ENCODE peak calls at places on chromosomes 12 and 14, in nine cellular contexts. One of them, this sample, is unnamed.
A peak's percentile ranks its signal among the peaks of the same experiment; 100 is the strongest.

GRCh38 chr14:81826080-81826479 is 292.4 kb upstream of the SEL1L start:
- DNase-seq in H54: no peak
- DNase-seq in lower leg skin: no peak
- DNase-seq in GM12878: no peak
- DNase-seq in body of pancreas: no peak
- DNase-seq in GM12892: no peak
- DNase-seq in H1: no peak
- DNase-seq in heart left ventricle: no peak
- DNase-seq in HepG2: no peak
- DNase-seq in this sample: no peak

GRCh38 chr12:132558861-132559623 is 51.3 kb downstream of the LRCOL1 start:
- DNase-seq in H54: no peak
- DNase-seq in lower leg skin: no peak
- DNase-seq in GM12878: no peak
- DNase-seq in body of pancreas: no peak
- DNase-seq in GM12892: no peak
- DNase-seq in H1: no peak
- DNase-seq in heart left ventricle: no peak
- DNase-seq in HepG2: no peak
- DNase-seq in this sample: peak; percentile 87

GRCh38 chr14:90382491-90383125 is 14.2 kb upstream of the CALM1 start:
- DNase-seq in H54: peak; percentile 56
- DNase-seq in lower leg skin: peak; percentile 76
- DNase-seq in GM12878: no peak
- DNase-seq in body of pancreas: peak; percentile 78
- DNase-seq in GM12892: no peak
- DNase-seq in H1: no peak
- DNase-seq in heart left ventricle: peak; percentile 75
- DNase-seq in HepG2: peak; percentile 52
- DNase-seq in this sample: peak; percentile 87

GRCh38 chr12:37666069-37666781 is 650.3 kb upstream of the ALG10B start:
- DNase-seq in H54: no peak
- DNase-seq in lower leg skin: no peak
- DNase-seq in GM12878: no peak
- DNase-seq in body of pancreas: no peak
- DNase-seq in GM12892: no peak
- DNase-seq in H1: no peak
- DNase-seq in heart left ventricle: no peak
- DNase-seq in HepG2: no peak
- DNase-seq in this sample: peak; percentile 25

GRCh38 chr14:75422169-75422568 is 5.7 kb upstream of the JDP2 start:
- DNase-seq in H54: peak; percentile 50
- DNase-seq in lower leg skin: no peak
- DNase-seq in GM12878: no peak
- DNase-seq in body of pancreas: no peak
- DNase-seq in GM12892: no peak
- DNase-seq in H1: no peak
- DNase-seq in heart left ventricle: no peak
- DNase-seq in HepG2: peak; percentile 21
- DNase-seq in this sample: no peak

GRCh38 chr12:57543666-57544065 is 3.3 kb downstream of the DCTN2 start:
- DNase-seq in H54: no peak
- DNase-seq in lower leg skin: no peak
- DNase-seq in GM12878: no peak
- DNase-seq in body of pancreas: no peak
- DNase-seq in GM12892: no peak
- DNase-seq in H1: no peak
- DNase-seq in heart left ventricle: no peak
- DNase-seq in HepG2: no peak
- DNase-seq in this sample: no peak

GRCh38 chr12:50302686-50303085 is 19.4 kb upstream of the LIMA1 start:
- DNase-seq in H54: peak; percentile 47
- DNase-seq in lower leg skin: peak; percentile 11
- DNase-seq in GM12878: no peak
- DNase-seq in body of pancreas: no peak
- DNase-seq in GM12892: no peak
- DNase-seq in H1: no peak
- DNase-seq in heart left ventricle: no peak
- DNase-seq in HepG2: no peak
- DNase-seq in this sample: no peak

GRCh38 chr12:91926810-91927209 is 218.8 kb downstream of the BTG1 start:
- DNase-seq in H54: no peak
- DNase-seq in lower leg skin: no peak
- DNase-seq in GM12878: no peak
- DNase-seq in body of pancreas: peak; percentile 38
- DNase-seq in GM12892: no peak
- DNase-seq in H1: no peak
- DNase-seq in heart left ventricle: no peak
- DNase-seq in HepG2: peak; percentile 23
- DNase-seq in this sample: no peak

GRCh38 chr12:122203301-122203967 is at the start of gene B3GNT4:
- DNase-seq in H54: peak; percentile 56
- DNase-seq in lower leg skin: peak; percentile 52
- DNase-seq in GM12878: no peak
- DNase-seq in body of pancreas: peak; percentile 73
- DNase-seq in GM12892: no peak
- DNase-seq in H1: no peak
- DNase-seq in heart left ventricle: peak; percentile 48
- DNase-seq in HepG2: no peak
- DNase-seq in this sample: peak; percentile 86

GRCh38 chr14:78950654-78951053 is 780.5 kb downstream of the NRXN3 start:
- DNase-seq in H54: no peak
- DNase-seq in lower leg skin: no peak
- DNase-seq in GM12878: no peak
- DNase-seq in body of pancreas: no peak
- DNase-seq in GM12892: no peak
- DNase-seq in H1: no peak
- DNase-seq in heart left ventricle: no peak
- DNase-seq in HepG2: no peak
- DNase-seq in this sample: no peak
- TF ChIP-seq POLR2A in H54: no peak
- TF ChIP-seq POLR2A in lower leg skin: no peak
- TF ChIP-seq POLR2A in GM12878: no peak
- TF ChIP-seq POLR2A in body of pancreas: no peak
- TF ChIP-seq POLR2A in GM12892: no peak
- TF ChIP-seq POLR2A in H1: no peak
- TF ChIP-seq POLR2A in heart left ventricle: no peak
- TF ChIP-seq POLR2A in HepG2: no peak
- TF ChIP-seq POLR2A in this sample: no peak

GRCh38 chr12:120583478-120584030 is 2.4 kb upstream of the POP5 start:
- DNase-seq in H54: peak; percentile 68
- DNase-seq in lower leg skin: peak; percentile 51
- DNase-seq in GM12878: no peak
- DNase-seq in body of pancreas: peak; percentile 64
- DNase-seq in GM12892: peak; percentile 53
- DNase-seq in H1: peak; percentile 38
- DNase-seq in heart left ventricle: peak; percentile 77
- DNase-seq in HepG2: peak; percentile 54
- DNase-seq in this sample: peak; percentile 94

GRCh38 chr12:120584343-120585149 is 3.3 kb upstream of the POP5 start:
- DNase-seq in H54: no peak
- DNase-seq in lower leg skin: no peak
- DNase-seq in GM12878: no peak
- DNase-seq in body of pancreas: peak; percentile 30
- DNase-seq in GM12892: peak; percentile 41
- DNase-seq in H1: no peak
- DNase-seq in heart left ventricle: peak; percentile 61
- DNase-seq in HepG2: no peak
- DNase-seq in this sample: peak; percentile 86

GRCh38 chr12:120579179-120579578 is 2.0 kb downstream of the POP5 start:
- DNase-seq in H54: no peak
- DNase-seq in lower leg skin: no peak
- DNase-seq in GM12878: no peak
- DNase-seq in body of pancreas: no peak
- DNase-seq in GM12892: no peak
- DNase-seq in H1: no peak
- DNase-seq in heart left ventricle: no peak
- DNase-seq in HepG2: no peak
- DNase-seq in this sample: peak; percentile 6

GRCh38 chr12:120581998-120582397 is 796 bp upstream of the POP5 start:
- DNase-seq in H54: no peak
- DNase-seq in lower leg skin: no peak
- DNase-seq in GM12878: no peak
- DNase-seq in body of pancreas: no peak
- DNase-seq in GM12892: no peak
- DNase-seq in H1: no peak
- DNase-seq in heart left ventricle: no peak
- DNase-seq in HepG2: no peak
- DNase-seq in this sample: no peak

DNA sequence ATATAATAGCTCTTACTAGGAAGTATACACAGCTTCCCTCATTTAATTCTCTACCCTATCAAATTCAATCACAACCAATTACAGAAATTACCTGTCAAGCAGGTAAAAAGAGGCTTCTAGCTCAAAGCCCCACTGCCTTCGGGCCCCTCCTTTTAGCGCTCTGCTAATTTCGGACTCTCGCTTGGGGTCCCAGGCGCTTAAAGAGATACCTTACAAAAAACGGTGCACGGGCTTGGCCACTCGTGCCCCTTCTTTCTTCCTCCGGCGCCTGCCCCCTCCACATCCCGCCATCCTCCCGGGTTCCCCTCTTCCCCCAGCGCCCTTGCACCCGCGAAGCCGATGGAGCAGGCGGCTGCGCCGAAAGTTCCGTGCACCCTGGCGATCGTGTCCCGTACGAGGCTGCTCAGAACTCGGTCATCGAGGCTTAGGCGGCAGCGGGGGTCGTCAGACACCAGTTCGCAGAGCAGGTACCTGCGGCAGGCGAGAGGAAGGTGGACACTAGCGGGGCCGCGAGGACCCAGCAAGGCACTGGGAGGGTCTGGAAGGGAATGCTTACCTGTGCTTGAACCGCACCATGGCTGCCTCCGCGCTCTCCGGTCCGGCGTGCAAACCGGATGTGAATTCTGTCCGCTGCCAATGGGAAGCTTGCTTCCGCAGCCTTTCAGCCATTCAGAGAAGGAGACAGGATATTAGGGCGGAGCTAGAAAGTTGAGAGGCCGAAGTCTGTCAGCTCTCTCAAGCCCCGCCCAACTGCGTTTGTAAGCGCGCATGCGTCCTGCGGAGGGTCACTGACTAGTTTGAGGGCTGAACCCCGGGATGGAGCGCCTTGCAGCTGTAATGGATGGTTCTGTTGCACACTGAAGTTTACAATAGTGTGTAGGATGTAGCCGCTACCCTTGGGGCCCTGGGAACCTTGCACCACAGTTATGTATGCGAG is at the start of gene POP5:
- DNase-seq in H54: peak; percentile 86
- DNase-seq in lower leg skin: peak; percentile 97
- DNase-seq in GM12878: peak; percentile 93
- DNase-seq in body of pancreas: peak; percentile 99
- DNase-seq in GM12892: peak; percentile 73
- DNase-seq in H1: peak; percentile 94
- DNase-seq in heart left ventricle: peak; percentile 97
- DNase-seq in HepG2: peak; percentile 98
- DNase-seq in this sample: peak; percentile 98
- TF ChIP-seq POLR2A in H54: peak; percentile 90
- TF ChIP-seq POLR2A in lower leg skin: no peak
- TF ChIP-seq POLR2A in GM12878: peak; percentile 97
- TF ChIP-seq POLR2A in body of pancreas: peak; percentile 47
- TF ChIP-seq POLR2A in GM12892: peak; percentile 98
- TF ChIP-seq POLR2A in H1: peak; percentile 59
- TF ChIP-seq POLR2A in heart left ventricle: no peak
- TF ChIP-seq POLR2A in HepG2: peak; percentile 89
- TF ChIP-seq POLR2A in this sample: no peak

GRCh38 chr14:31829256-31829923 is 247.7 kb upstream of the ARHGAP5 start:
- DNase-seq in H54: no peak
- DNase-seq in lower leg skin: no peak
- DNase-seq in GM12878: no peak
- DNase-seq in body of pancreas: no peak
- DNase-seq in GM12892: no peak
- DNase-seq in H1: no peak
- DNase-seq in heart left ventricle: no peak
- DNase-seq in HepG2: no peak
- DNase-seq in this sample: no peak
- TF ChIP-seq POLR2A in H54: no peak
- TF ChIP-seq POLR2A in lower leg skin: no peak
- TF ChIP-seq POLR2A in GM12878: no peak
- TF ChIP-seq POLR2A in body of pancreas: no peak
- TF ChIP-seq POLR2A in GM12892: no peak
- TF ChIP-seq POLR2A in H1: no peak
- TF ChIP-seq POLR2A in heart left ventricle: no peak
- TF ChIP-seq POLR2A in HepG2: no peak
- TF ChIP-seq POLR2A in this sample: no peak

DNA sequence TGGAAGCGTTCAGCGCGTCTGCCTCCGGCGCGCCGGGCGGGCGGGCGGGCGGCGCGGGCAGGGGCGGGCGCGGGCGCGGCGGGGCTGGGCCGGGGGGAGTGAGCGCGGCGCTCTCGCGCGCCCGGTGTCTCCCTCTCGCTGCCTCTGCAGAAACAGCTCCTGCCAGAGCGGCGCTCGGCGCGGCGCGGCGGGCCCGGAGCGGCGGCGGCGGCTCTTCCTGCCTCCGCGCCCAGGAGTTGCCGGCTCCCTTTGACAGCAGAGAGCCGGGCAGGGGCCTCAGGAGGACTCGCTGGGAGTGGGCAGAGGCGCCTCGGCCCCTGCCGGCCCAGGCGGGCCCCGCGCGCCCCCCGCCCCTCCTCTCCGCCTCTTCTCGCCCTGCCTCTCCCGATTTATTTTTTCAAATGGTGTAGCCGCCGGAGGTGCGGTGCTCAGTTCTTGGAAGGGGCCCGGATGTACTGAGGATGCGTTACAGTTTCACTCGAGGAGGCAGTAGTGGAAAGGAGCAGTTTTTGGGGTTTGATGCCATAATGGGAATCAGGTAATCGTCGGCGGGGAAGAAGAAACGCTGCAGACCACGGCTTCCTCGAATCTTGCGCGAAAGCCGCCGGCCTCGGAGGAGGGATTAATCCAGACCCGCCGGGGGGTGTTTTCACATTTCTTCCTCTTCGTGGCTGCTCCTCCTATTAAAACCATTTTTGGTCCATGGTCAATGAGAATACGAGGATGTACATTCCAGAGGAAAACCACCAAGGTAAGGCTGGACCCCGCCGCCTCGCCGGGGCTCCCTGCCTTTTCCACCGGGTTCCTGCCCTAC is at the start of gene CACNA1C:
- DNase-seq in H54: peak; percentile 72
- DNase-seq in lower leg skin: no peak
- DNase-seq in GM12878: no peak
- DNase-seq in body of pancreas: peak; percentile 32
- DNase-seq in GM12892: no peak
- DNase-seq in H1: no peak
- DNase-seq in heart left ventricle: peak; percentile 79
- DNase-seq in HepG2: no peak
- DNase-seq in this sample: peak; percentile 82
- TF ChIP-seq POLR2A in H54: no peak
- TF ChIP-seq POLR2A in lower leg skin: no peak
- TF ChIP-seq POLR2A in GM12878: no peak
- TF ChIP-seq POLR2A in body of pancreas: no peak
- TF ChIP-seq POLR2A in GM12892: no peak
- TF ChIP-seq POLR2A in H1: no peak
- TF ChIP-seq POLR2A in heart left ventricle: no peak
- TF ChIP-seq POLR2A in HepG2: no peak
- TF ChIP-seq POLR2A in this sample: no peak

GRCh38 chr12:10722502-10722904 is 620 bp downstream of the YBX3 start:
- DNase-seq in H54: peak; percentile 35
- DNase-seq in lower leg skin: no peak
- DNase-seq in GM12878: no peak
- DNase-seq in body of pancreas: peak; percentile 60
- DNase-seq in GM12892: peak; percentile 41
- DNase-seq in H1: no peak
- DNase-seq in heart left ventricle: peak; percentile 53
- DNase-seq in HepG2: peak; percentile 19
- DNase-seq in this sample: peak; percentile 86
- TF ChIP-seq POLR2A in H54: no peak
- TF ChIP-seq POLR2A in lower leg skin: no peak
- TF ChIP-seq POLR2A in GM12878: no peak
- TF ChIP-seq POLR2A in body of pancreas: peak; percentile 10
- TF ChIP-seq POLR2A in GM12892: peak; percentile 18
- TF ChIP-seq POLR2A in H1: no peak
- TF ChIP-seq POLR2A in heart left ventricle: no peak
- TF ChIP-seq POLR2A in HepG2: no peak
- TF ChIP-seq POLR2A in this sample: no peak

This sample was measured in spleen.